ENCODE peak calls at places on chromosomes 6 and 20, in five cellular contexts. One of them, this sample, is unnamed.

GRCh38 chr6:159908535-159908934 is 17.7 kb downstream of the MAS1 start:
- DNase-seq in A549: no peak
- DNase-seq in sigmoid colon: no peak
- DNase-seq in cardiac muscle cell: peak; percentile 29
- DNase-seq in psoas muscle: no peak
- DNase-seq in this sample: no peak

GRCh38 chr20:20443509-20443908 is 75.6 kb downstream of the INSM1 start:
- DNase-seq in cardiac muscle cell: no peak
- DNase-seq in sigmoid colon: no peak
- DNase-seq in psoas muscle: no peak
- DNase-seq in A549: no peak
- DNase-seq in this sample: no peak

GRCh38 chr6:166228839-166229528 is 61.3 kb upstream of the TBXT start:
- DNase-seq in cardiac muscle cell: no peak
- DNase-seq in psoas muscle: no peak
- DNase-seq in sigmoid colon: no peak
- DNase-seq in A549: no peak
- DNase-seq in this sample: no peak

GRCh38 chr6:139291813-139292619 is at the start of gene TXLNB:
- DNase-seq in cardiac muscle cell: peak; percentile 93
- DNase-seq in A549: no peak
- DNase-seq in sigmoid colon: peak; percentile 95
- DNase-seq in psoas muscle: peak; percentile 78
- DNase-seq in this sample: peak; percentile 68

GRCh38 chr6:129501401-129502051 is 208.5 kb downstream of the ARHGAP18 start:
- DNase-seq in cardiac muscle cell: peak; percentile 92
- DNase-seq in psoas muscle: peak; percentile 54
- DNase-seq in A549: peak; percentile 41
- DNase-seq in sigmoid colon: peak; percentile 73
- DNase-seq in this sample: peak; percentile 62

GRCh38 chr20:25549866-25550477 is 35.4 kb downstream of the NINL start:
- DNase-seq in cardiac muscle cell: peak; percentile 81
- DNase-seq in psoas muscle: no peak
- DNase-seq in A549: no peak
- DNase-seq in sigmoid colon: no peak
- DNase-seq in this sample: no peak

GRCh38 chr20:62838511-62838910 is 21.7 kb downstream of the COL9A3 start:
- DNase-seq in A549: no peak
- DNase-seq in psoas muscle: no peak
- DNase-seq in sigmoid colon: no peak
- DNase-seq in cardiac muscle cell: no peak
- DNase-seq in this sample: no peak

GRCh38 chr6:102028173-102028572 is 634.7 kb downstream of the GRIK2 start:
- DNase-seq in cardiac muscle cell: no peak
- DNase-seq in sigmoid colon: no peak
- DNase-seq in A549: no peak
- DNase-seq in psoas muscle: no peak
- DNase-seq in this sample: no peak

GRCh38 chr20:61353261-61353995 is 101.4 kb downstream of the CDH4 start:
- DNase-seq in sigmoid colon: no peak
- DNase-seq in A549: no peak
- DNase-seq in cardiac muscle cell: peak; percentile 20
- DNase-seq in psoas muscle: no peak
- DNase-seq in this sample: no peak

GRCh38 chr6:34053721-34054120 is 92.2 kb downstream of the GRM4 start:
- DNase-seq in sigmoid colon: no peak
- DNase-seq in psoas muscle: no peak
- DNase-seq in cardiac muscle cell: no peak
- DNase-seq in A549: no peak
- DNase-seq in this sample: no peak

GRCh38 chr6:11727995-11728961 is 50.3 kb downstream of the ADTRP start:
- DNase-seq in A549: no peak
- DNase-seq in psoas muscle: no peak
- DNase-seq in sigmoid colon: no peak
- DNase-seq in cardiac muscle cell: no peak
- DNase-seq in this sample: no peak

GRCh38 chr20:46243707-46244628 is 64.3 kb downstream of the CDH22 start:
- DNase-seq in sigmoid colon: no peak
- DNase-seq in cardiac muscle cell: peak; percentile 6
- DNase-seq in A549: no peak
- DNase-seq in psoas muscle: no peak
- DNase-seq in this sample: no peak

GRCh38 chr6:157380458-157380778 is 572 bp upstream of the ZDHHC14 start:
- DNase-seq in psoas muscle: no peak
- DNase-seq in cardiac muscle cell: no peak
- DNase-seq in A549: no peak
- DNase-seq in sigmoid colon: no peak
- DNase-seq in this sample: no peak

GRCh38 chr6:89154131-89154530 is 8.3 kb downstream of the PM20D2 start:
- DNase-seq in psoas muscle: no peak
- DNase-seq in A549: no peak
- DNase-seq in sigmoid colon: no peak
- DNase-seq in cardiac muscle cell: no peak
- DNase-seq in this sample: no peak

GRCh38 chr6:26249959-26250805 is 114.8 kb upstream of the BTN3A2 start:
- DNase-seq in A549: peak; percentile 82
- DNase-seq in psoas muscle: no peak
- DNase-seq in cardiac muscle cell: peak; percentile 71
- DNase-seq in sigmoid colon: peak; percentile 76
- DNase-seq in this sample: peak; percentile 71

GRCh38 chr20:14801591-14802325 is 464.3 kb upstream of the FLRT3 start:
- DNase-seq in A549: no peak
- DNase-seq in sigmoid colon: no peak
- DNase-seq in cardiac muscle cell: no peak
- DNase-seq in psoas muscle: no peak
- DNase-seq in this sample: no peak

GRCh38 chr6:55058682-55059081 is 115.6 kb upstream of the HCRTR2 start:
- DNase-seq in A549: no peak
- DNase-seq in sigmoid colon: no peak
- DNase-seq in cardiac muscle cell: no peak
- DNase-seq in psoas muscle: no peak
- DNase-seq in this sample: no peak

GRCh38 chr20:13261460-13262301 is 40.6 kb downstream of the ISM1 start:
- DNase-seq in cardiac muscle cell: peak; percentile 66
- DNase-seq in sigmoid colon: no peak
- DNase-seq in A549: peak; percentile 62
- DNase-seq in psoas muscle: peak; percentile 56
- DNase-seq in this sample: peak; percentile 72

GRCh38 chr6:161882196-161882595 is 608.3 kb upstream of the AGPAT4 start:
- DNase-seq in cardiac muscle cell: no peak
- DNase-seq in psoas muscle: no peak
- DNase-seq in sigmoid colon: no peak
- DNase-seq in A549: no peak
- DNase-seq in this sample: no peak

GRCh38 chr6:98486052-98486451 is 348.3 kb upstream of the POU3F2 start:
- DNase-seq in A549: no peak
- DNase-seq in sigmoid colon: no peak
- DNase-seq in psoas muscle: no peak
- DNase-seq in cardiac muscle cell: no peak
- DNase-seq in this sample: no peak

GRCh38 chr6:64254558-64254957 is 619.0 kb downstream of the PHF3 start:
- DNase-seq in psoas muscle: no peak
- DNase-seq in cardiac muscle cell: no peak
- DNase-seq in A549: no peak
- DNase-seq in sigmoid colon: no peak
- DNase-seq in this sample: no peak

GRCh38 chr20:23654005-23654404 is 16.2 kb upstream of the CST3 start:
- DNase-seq in sigmoid colon: no peak
- DNase-seq in cardiac muscle cell: no peak
- DNase-seq in A549: no peak
- DNase-seq in psoas muscle: no peak
- DNase-seq in this sample: no peak

GRCh38 chr6:64428186-64428585 is 792.6 kb downstream of the PHF3 start:
- DNase-seq in psoas muscle: no peak
- DNase-seq in A549: no peak
- DNase-seq in sigmoid colon: no peak
- DNase-seq in cardiac muscle cell: peak; percentile 20
- DNase-seq in this sample: no peak

DNA sequence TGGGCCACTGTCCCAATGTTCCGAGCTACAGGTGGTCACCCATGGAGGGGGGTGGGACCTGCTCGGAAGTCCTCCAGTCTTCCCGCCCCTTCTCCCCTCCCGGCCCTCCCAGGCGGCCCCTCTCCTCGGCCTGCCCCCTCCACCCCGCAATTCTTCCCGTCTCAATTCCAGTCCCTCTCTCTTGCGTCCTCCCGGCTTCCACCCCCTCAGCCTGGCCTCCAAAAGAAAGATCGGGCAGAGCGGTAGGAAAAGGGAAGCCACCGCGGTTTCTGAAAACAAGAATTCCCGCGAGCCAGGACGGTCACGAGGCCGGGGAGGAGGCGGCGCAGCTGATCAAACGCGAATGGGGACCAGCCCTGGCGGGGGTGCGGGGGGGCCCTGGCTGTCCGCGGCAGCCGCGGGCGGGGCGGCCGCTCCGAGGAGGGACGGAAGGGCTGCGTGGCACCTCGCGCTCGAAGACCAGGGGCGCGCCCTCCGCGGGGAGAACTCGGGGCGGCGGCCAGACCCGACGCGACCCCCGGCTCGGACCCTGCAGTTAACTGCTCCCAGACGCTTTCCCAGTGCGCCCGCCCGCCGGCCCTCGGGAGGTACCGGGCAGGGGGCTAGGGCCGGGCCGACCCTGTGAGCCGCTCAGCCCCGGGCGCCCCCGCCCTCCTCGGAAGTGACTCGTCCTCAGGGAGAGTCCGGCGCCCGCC is 1.0 kb downstream of the PXDC1 start:
- DNase-seq in A549: no peak
- DNase-seq in psoas muscle: peak; percentile 89
- DNase-seq in sigmoid colon: peak; percentile 95
- DNase-seq in cardiac muscle cell: peak; percentile 82
- DNase-seq in this sample: peak; percentile 89
- H3K4me3 ChIP-seq in A549: peak overlapping the region; percentile 75
- H3K4me3 ChIP-seq in psoas muscle: peak overlapping the region; percentile 72
- H3K4me3 ChIP-seq in sigmoid colon: peak overlapping the region; percentile 98
- H3K4me3 ChIP-seq in cardiac muscle cell: peak overlapping the region; percentile 52
- H3K4me3 ChIP-seq in this sample: peak overlapping the region; percentile 51

GRCh38 chr6:35312763-35313125 is 15.1 kb downstream of the DEF6 start:
- DNase-seq in sigmoid colon: no peak
- DNase-seq in cardiac muscle cell: no peak
- DNase-seq in psoas muscle: no peak
- DNase-seq in A549: no peak
- DNase-seq in this sample: no peak

GRCh38 chr6:35310265-35310831 is 12.7 kb downstream of the DEF6 start:
- DNase-seq in sigmoid colon: no peak
- DNase-seq in cardiac muscle cell: no peak
- DNase-seq in A549: no peak
- DNase-seq in psoas muscle: no peak
- DNase-seq in this sample: no peak

GRCh38 chr6:35309611-35310264 is 12.1 kb downstream of the DEF6 start:
- DNase-seq in A549: no peak
- DNase-seq in psoas muscle: no peak
- DNase-seq in cardiac muscle cell: no peak
- DNase-seq in sigmoid colon: peak; percentile 55
- DNase-seq in this sample: no peak

GRCh38 chr6:35312076-35312762 is 14.6 kb downstream of the DEF6 start:
- DNase-seq in A549: no peak
- DNase-seq in cardiac muscle cell: no peak
- DNase-seq in sigmoid colon: no peak
- DNase-seq in psoas muscle: no peak
- DNase-seq in this sample: no peak

GRCh38 chr6:35311390-35312075 is 13.9 kb downstream of the DEF6 start:
- DNase-seq in sigmoid colon: no peak
- DNase-seq in psoas muscle: no peak
- DNase-seq in cardiac muscle cell: no peak
- DNase-seq in A549: no peak
- DNase-seq in this sample: no peak
- H3K4me1 ChIP-seq in sigmoid colon: no peaks in the 10 kb centered on the region
- H3K4me1 ChIP-seq in psoas muscle: no peaks in the 10 kb centered on the region
- H3K4me1 ChIP-seq in cardiac muscle cell: no peaks in the 10 kb centered on the region
- H3K4me1 ChIP-seq in A549: no peaks in the 10 kb centered on the region
- H3K4me1 ChIP-seq in this sample: peaks cover 6% of the 10 kb centered on the region

GRCh38 chr6:125751334-125751916 is 2.0 kb downstream of the HEY2 start:
- DNase-seq in psoas muscle: no peak
- DNase-seq in A549: no peak
- DNase-seq in sigmoid colon: no peak
- DNase-seq in cardiac muscle cell: no peak
- DNase-seq in this sample: no peak

GRCh38 chr6:125752773-125753172 is 3.3 kb downstream of the HEY2 start:
- DNase-seq in sigmoid colon: no peak
- DNase-seq in A549: no peak
- DNase-seq in psoas muscle: no peak
- DNase-seq in cardiac muscle cell: no peak
- DNase-seq in this sample: no peak

GRCh38 chr6:125749864-125750691 is 646 bp downstream of the HEY2 start:
- DNase-seq in A549: no peak
- DNase-seq in sigmoid colon: no peak
- DNase-seq in psoas muscle: peak; percentile 24
- DNase-seq in cardiac muscle cell: no peak
- DNase-seq in this sample: peak; percentile 64

GRCh38 chr6:125749112-125749863 is at the start of gene HEY2:
- DNase-seq in sigmoid colon: peak; percentile 96
- DNase-seq in psoas muscle: peak; percentile 96
- DNase-seq in A549: peak; percentile 80
- DNase-seq in cardiac muscle cell: peak; percentile 96
- DNase-seq in this sample: peak; percentile 95

DNA sequence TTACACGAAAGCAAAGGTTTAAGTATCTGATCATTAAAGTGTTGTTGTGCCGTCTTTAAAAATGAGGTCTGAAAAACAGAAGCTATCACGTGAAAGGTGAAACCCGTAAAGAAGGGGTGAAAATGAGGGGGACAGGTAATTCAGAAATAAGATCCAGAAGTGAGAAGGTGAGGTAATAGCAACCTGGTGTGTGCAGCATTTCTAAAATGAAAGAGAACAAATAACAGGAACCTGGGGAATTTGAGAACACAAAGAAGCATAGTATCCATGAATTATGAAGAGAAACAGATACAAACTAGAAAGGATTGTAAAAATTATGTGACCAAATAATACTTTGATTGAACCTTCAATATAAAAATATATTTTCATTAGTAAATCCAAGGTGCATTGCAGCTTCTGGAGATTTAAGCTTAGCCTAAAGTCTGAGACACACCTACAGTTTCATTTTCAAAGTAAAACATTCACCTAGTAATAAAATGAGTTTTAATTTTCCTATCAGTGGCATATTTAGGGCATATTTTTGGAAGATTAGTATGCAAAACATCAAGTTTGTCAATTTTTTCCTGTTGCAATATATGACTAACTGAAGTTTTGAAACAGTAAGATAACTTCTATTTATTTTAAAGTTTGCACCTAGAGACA is 1.4 kb downstream of the HEY2 start:
- DNase-seq in sigmoid colon: no peak
- DNase-seq in psoas muscle: no peak
- DNase-seq in cardiac muscle cell: no peak
- DNase-seq in A549: no peak
- DNase-seq in this sample: no peak
- H3K4me3 ChIP-seq in sigmoid colon: peak overlapping the region; percentile 69
- H3K4me3 ChIP-seq in psoas muscle: peak overlapping the region; percentile 89
- H3K4me3 ChIP-seq in cardiac muscle cell: peak overlapping the region; percentile 84
- H3K4me3 ChIP-seq in A549: no peak overlapping the region
- H3K4me3 ChIP-seq in this sample: peak overlapping the region; percentile 66

DNA sequence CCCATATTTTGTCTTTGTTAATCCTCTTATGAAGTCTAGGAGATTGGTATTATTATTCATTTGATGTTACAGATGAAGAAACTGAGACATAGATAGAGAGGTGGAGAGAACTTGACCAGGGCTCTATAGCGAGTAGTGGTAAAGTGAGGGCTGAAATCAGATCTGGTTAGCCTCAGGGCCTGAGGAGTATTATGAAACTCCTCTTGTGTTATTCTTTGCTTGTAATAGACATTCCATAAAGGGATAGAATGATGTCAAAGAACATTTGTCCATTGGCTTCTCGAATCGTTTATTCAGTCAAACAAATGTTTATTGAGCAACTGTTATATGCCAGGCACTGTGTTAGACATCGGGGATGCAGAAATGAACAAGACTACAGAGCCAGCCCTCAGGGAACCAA is at the start of gene IL22RA2:
- DNase-seq in psoas muscle: no peak
- DNase-seq in sigmoid colon: no peak
- DNase-seq in A549: no peak
- DNase-seq in cardiac muscle cell: no peak
- DNase-seq in this sample: no peak
- H3K4me1 ChIP-seq in psoas muscle: no peaks in the 10 kb centered on the region
- H3K4me1 ChIP-seq in sigmoid colon: no peaks in the 10 kb centered on the region
- H3K4me1 ChIP-seq in A549: no peaks in the 10 kb centered on the region
- H3K4me1 ChIP-seq in cardiac muscle cell: no peaks in the 10 kb centered on the region
- H3K4me1 ChIP-seq in this sample: peaks cover 1% of the 10 kb centered on the region